ENCODE peak calls at places on chromosomes 5 and 9, in ten cellular contexts. One of them, this sample, is unnamed.

GRCh38 chr5:132012385-132013005 is 1.0 kb upstream of the ACSL6 start:
- DNase-seq in stimulated activated CD8-positive, alpha-beta memory T cell treated with anti-CD3 and anti-CD28 coated beads, Interleukin-15, amount 100 ng/mL, for 4 hours: no peak
- DNase-seq in GM13977: peak; percentile 38
- DNase-seq in NCI-H748 treated with DMSO at 0.1 percent for 48 hours: no peak
- DNase-seq in MV-4-11: peak; percentile 22
- DNase-seq in anterior cingulate cortex: no peak
- DNase-seq in activated T-helper 1 cell treated with Interleukin-2 at 50 U/mL for 16 hours: no peak
- DNase-seq in heart left ventricle: peak; percentile 52
- DNase-seq in putamen: no peak
- DNase-seq in hypothalamus: no peak
- DNase-seq in this sample: peak; percentile 16

GRCh38 chr5:125409496-125410351 is 663.3 kb upstream of the ZNF608 start:
- DNase-seq in stimulated activated CD8-positive, alpha-beta memory T cell treated with anti-CD3 and anti-CD28 coated beads, Interleukin-15, amount 100 ng/mL, for 4 hours: no peak
- DNase-seq in GM13977: no peak
- DNase-seq in NCI-H748 treated with DMSO at 0.1 percent for 48 hours: peak; percentile 97
- DNase-seq in MV-4-11: no peak
- DNase-seq in anterior cingulate cortex: no peak
- DNase-seq in activated T-helper 1 cell treated with Interleukin-2 at 50 U/mL for 16 hours: no peak
- DNase-seq in heart left ventricle: no peak
- DNase-seq in putamen: peak; percentile 38
- DNase-seq in hypothalamus: no peak
- DNase-seq in this sample: peak; percentile 56

GRCh38 chr5:9545301-9545958 is 445 bp downstream of the SEMA5A start:
- DNase-seq in stimulated activated CD8-positive, alpha-beta memory T cell treated with anti-CD3 and anti-CD28 coated beads, Interleukin-15, amount 100 ng/mL, for 4 hours: no peak
- DNase-seq in GM13977: peak; percentile 20
- DNase-seq in NCI-H748 treated with DMSO at 0.1 percent for 48 hours: no peak
- DNase-seq in MV-4-11: no peak
- DNase-seq in anterior cingulate cortex: no peak
- DNase-seq in activated T-helper 1 cell treated with Interleukin-2 at 50 U/mL for 16 hours: no peak
- DNase-seq in heart left ventricle: peak; percentile 27
- DNase-seq in putamen: no peak
- DNase-seq in hypothalamus: no peak
- DNase-seq in this sample: no peak

GRCh38 chr5:1189269-1189668 is 12.1 kb upstream of the SLC6A19 start:
- DNase-seq in stimulated activated CD8-positive, alpha-beta memory T cell treated with anti-CD3 and anti-CD28 coated beads, Interleukin-15, amount 100 ng/mL, for 4 hours: no peak
- DNase-seq in GM13977: no peak
- DNase-seq in NCI-H748 treated with DMSO at 0.1 percent for 48 hours: no peak
- DNase-seq in MV-4-11: no peak
- DNase-seq in anterior cingulate cortex: no peak
- DNase-seq in activated T-helper 1 cell treated with Interleukin-2 at 50 U/mL for 16 hours: no peak
- DNase-seq in heart left ventricle: no peak
- DNase-seq in putamen: no peak
- DNase-seq in hypothalamus: no peak
- DNase-seq in this sample: no peak

GRCh38 chr9:6598249-6598725 is 47.2 kb downstream of the GLDC start:
- DNase-seq in stimulated activated CD8-positive, alpha-beta memory T cell treated with anti-CD3 and anti-CD28 coated beads, Interleukin-15, amount 100 ng/mL, for 4 hours: no peak
- DNase-seq in GM13977: peak; percentile 86
- DNase-seq in NCI-H748 treated with DMSO at 0.1 percent for 48 hours: no peak
- DNase-seq in MV-4-11: no peak
- DNase-seq in anterior cingulate cortex: no peak
- DNase-seq in activated T-helper 1 cell treated with Interleukin-2 at 50 U/mL for 16 hours: no peak
- DNase-seq in heart left ventricle: no peak
- DNase-seq in putamen: no peak
- DNase-seq in hypothalamus: no peak
- DNase-seq in this sample: no peak

GRCh38 chr5:85017271-85017670 is 632.6 kb upstream of the EDIL3 start:
- DNase-seq in stimulated activated CD8-positive, alpha-beta memory T cell treated with anti-CD3 and anti-CD28 coated beads, Interleukin-15, amount 100 ng/mL, for 4 hours: no peak
- DNase-seq in GM13977: no peak
- DNase-seq in NCI-H748 treated with DMSO at 0.1 percent for 48 hours: no peak
- DNase-seq in MV-4-11: no peak
- DNase-seq in anterior cingulate cortex: no peak
- DNase-seq in activated T-helper 1 cell treated with Interleukin-2 at 50 U/mL for 16 hours: no peak
- DNase-seq in heart left ventricle: no peak
- DNase-seq in putamen: no peak
- DNase-seq in hypothalamus: no peak
- DNase-seq in this sample: no peak

GRCh38 chr9:37954581-37954981 is 50.7 kb upstream of the SLC25A51 start:
- DNase-seq in stimulated activated CD8-positive, alpha-beta memory T cell treated with anti-CD3 and anti-CD28 coated beads, Interleukin-15, amount 100 ng/mL, for 4 hours: no peak
- DNase-seq in GM13977: peak; percentile 69
- DNase-seq in NCI-H748 treated with DMSO at 0.1 percent for 48 hours: no peak
- DNase-seq in MV-4-11: no peak
- DNase-seq in anterior cingulate cortex: no peak
- DNase-seq in activated T-helper 1 cell treated with Interleukin-2 at 50 U/mL for 16 hours: no peak
- DNase-seq in heart left ventricle: no peak
- DNase-seq in putamen: no peak
- DNase-seq in hypothalamus: no peak
- DNase-seq in this sample: no peak

GRCh38 chr9:106286249-106286648 is 576.7 kb upstream of the ZNF462 start:
- DNase-seq in stimulated activated CD8-positive, alpha-beta memory T cell treated with anti-CD3 and anti-CD28 coated beads, Interleukin-15, amount 100 ng/mL, for 4 hours: no peak
- DNase-seq in GM13977: no peak
- DNase-seq in NCI-H748 treated with DMSO at 0.1 percent for 48 hours: no peak
- DNase-seq in MV-4-11: peak; percentile 14
- DNase-seq in anterior cingulate cortex: peak; percentile 1
- DNase-seq in activated T-helper 1 cell treated with Interleukin-2 at 50 U/mL for 16 hours: no peak
- DNase-seq in heart left ventricle: no peak
- DNase-seq in putamen: peak; percentile 66
- DNase-seq in hypothalamus: peak; percentile 29
- DNase-seq in this sample: peak; percentile 7

GRCh38 chr5:66362676-66363075 is 218.6 kb downstream of the SREK1 start:
- DNase-seq in stimulated activated CD8-positive, alpha-beta memory T cell treated with anti-CD3 and anti-CD28 coated beads, Interleukin-15, amount 100 ng/mL, for 4 hours: no peak
- DNase-seq in GM13977: no peak
- DNase-seq in NCI-H748 treated with DMSO at 0.1 percent for 48 hours: no peak
- DNase-seq in MV-4-11: no peak
- DNase-seq in anterior cingulate cortex: no peak
- DNase-seq in activated T-helper 1 cell treated with Interleukin-2 at 50 U/mL for 16 hours: no peak
- DNase-seq in heart left ventricle: peak; percentile 13
- DNase-seq in putamen: no peak
- DNase-seq in hypothalamus: no peak
- DNase-seq in this sample: no peak

This sample was measured in HT-29.